ENCODE peak calls at places on chromosome 14, in four cellular contexts. C, M, G and D are unnamed samples.

GRCh38 chr14:35406811-35407630 is 2.5 kb upstream of the NFKBIA start:
- DNase-seq in G (peak), C (no peak), M (no peak), D (peak)

GRCh38 chr14:45128963-45129629 is 5.2 kb downstream of the FKBP3 start:
- DNase-seq in G (no peak), M (no peak), C (no peak), D (no peak)

GRCh38 chr14:92513204-92513965 is at the start of gene RIN3:
- DNase-seq in G (no peak), M (no peak), C (peak), D (peak)

GRCh38 chr14:24298892-24299254 is 707 bp downstream of the DHRS1 start:
- DNase-seq in C (no peak), M (no peak), G (no peak), D (peak)

GRCh38 chr14:102394717-102395378 is 32.1 kb downstream of the TECPR2 start:
- DNase-seq in M (no peak), G (no peak), C (no peak), D (no peak)

GRCh38 chr14:93713726-93714405 is 74.4 kb downstream of the PRIMA1 start:
- DNase-seq in M (no peak), C (no peak), G (no peak), D (no peak)

GRCh38 chr14:24605435-24606190 is 3.9 kb downstream of the GZMH start:
- DNase-seq in M (peak), G (no peak), C (no peak), D (no peak)

GRCh38 chr14:27077181-27077738 is 479.4 kb upstream of the NOVA1 start:
- DNase-seq in G (no peak), C (no peak), M (no peak), D (no peak)

GRCh38 chr14:100914597-100915021 is 11.1 kb upstream of the RTL1 start:
- DNase-seq in G (no peak), M (no peak), C (no peak), D (no peak)

GRCh38 chr14:96962337-96962736 is 165.2 kb downstream of the VRK1 start:
- DNase-seq in C (no peak), M (no peak), G (no peak), D (no peak)

GRCh38 chr14:51479584-51480305 is 172.0 kb upstream of the FRMD6 start:
- DNase-seq in C (peak), M (no peak), G (no peak), D (no peak)

GRCh38 chr14:30272848-30273563 is 286.0 kb upstream of the G2E3 start:
- DNase-seq in M (no peak), C (no peak), G (no peak), D (no peak)